ENCODE peak calls at places on chromosomes 3 and 15, in four cellular contexts. L is dorsolateral prefrontal cortex, S is LoVo, H is cardiac fibroblast. R is an unnamed sample.

GRCh38 chr15:76199106-76200082 is 111.9 kb downstream of the ETFA start:
- DNase-seq in L (peak; percentile 58), S (no peak), H (peak; percentile 93), R (peak; percentile 72)

GRCh38 chr3:180619723-180620122 is 17.8 kb downstream of the TTC14 start:
- DNase-seq in L (no peak), S (no peak), H (peak; percentile 14), R (peak; percentile 44)

GRCh38 chr3:115341208-115341607 is 194.1 kb upstream of the ZBTB20 start:
- DNase-seq in L (peak; percentile 45), S (peak; percentile 12), H (peak; percentile 76), R (peak; percentile 69)

GRCh38 chr15:80162059-80162554 is 9.3 kb downstream of the FAH start:
- DNase-seq in L (no peak), S (no peak), H (no peak), R (no peak)

GRCh38 chr3:172101107-172101506 is 61.7 kb downstream of the FNDC3B start:
- DNase-seq in L (no peak), S (no peak), H (no peak), R (no peak)

GRCh38 chr3:189025866-189026265 is 145.9 kb upstream of the TPRG1 start:
- DNase-seq in L (no peak), S (no peak), H (no peak), R (no peak)

GRCh38 chr15:70907784-70908471 is 15.3 kb downstream of the LRRC49 start:
- DNase-seq in L (no peak), S (no peak), H (no peak), R (no peak)

GRCh38 chr3:129106320-129106719 is 15.3 kb downstream of the RAB43 start:
- DNase-seq in L (no peak), S (no peak), H (no peak), R (no peak)

GRCh38 chr3:112512320-112512719 is 13.0 kb upstream of the BTLA start:
- DNase-seq in L (no peak), S (no peak), H (no peak), R (no peak)

GRCh38 chr3:13708301-13708700 is 159.4 kb downstream of the FBLN2 start:
- DNase-seq in L (peak; percentile 23), S (no peak), H (no peak), R (no peak)

GRCh38 chr3:73086071-73086494 is 24.6 kb downstream of the EBLN2 start:
- DNase-seq in L (no peak), S (peak; percentile 46), H (peak; percentile 64), R (peak; percentile 69)

GRCh38 chr3:172411478-172411947 is 36.7 kb downstream of the GHSR start:
- DNase-seq in L (no peak), S (no peak), H (no peak), R (no peak)

GRCh38 chr15:77974098-77974414 is 103.5 kb downstream of the TBC1D2B start:
- DNase-seq in L (peak; percentile 69), S (no peak), H (peak; percentile 42), R (peak; percentile 33)

GRCh38 chr15:42608767-42609488 is 33.5 kb downstream of the STARD9 start:
- DNase-seq in L (no peak), S (no peak), H (no peak), R (peak; percentile 32)

GRCh38 chr15:39720721-39721611 is 61.7 kb downstream of the FSIP1 start:
- DNase-seq in L (no peak), S (no peak), H (peak; percentile 31), R (no peak)

GRCh38 chr3:100047455-100048141 is 66.7 kb downstream of the FILIP1L start:
- DNase-seq in L (no peak), S (peak; percentile 77), H (peak; percentile 94), R (peak; percentile 70)

GRCh38 chr3:62538706-62539356 is 165.5 kb upstream of the FEZF2 start:
- DNase-seq in L (no peak), S (no peak), H (no peak), R (no peak)

GRCh38 chr3:31244929-31245817 is 287.6 kb upstream of the STT3B start:
- DNase-seq in L (no peak), S (no peak), H (peak; percentile 25), R (no peak)

GRCh38 chr3:46360904-46361303 is 7.0 kb downstream of the CCR2 start:
- DNase-seq in L (no peak), S (no peak), H (no peak), R (no peak)

GRCh38 chr3:67000006-67000405 is 1.9 kb downstream of the KBTBD8 start:
- DNase-seq in L (no peak), S (no peak), H (peak; percentile 87), R (no peak)

GRCh38 chr15:51403072-51403878 is 61.8 kb downstream of the GLDN start:
- DNase-seq in L (no peak), S (peak; percentile 16), H (peak; percentile 66), R (peak; percentile 66)

GRCh38 chr15:83410532-83410931 is 36.6 kb upstream of the SH3GL3 start:
- DNase-seq in L (no peak), S (no peak), H (no peak), R (no peak)

GRCh38 chr3:129383292-129383860 is 45.1 kb downstream of the EFCAB12 start:
- DNase-seq in L (peak; percentile 78), S (peak; percentile 58), H (peak; percentile 79), R (peak; percentile 90)

GRCh38 chr3:57004154-57004730 is 56.2 kb upstream of the SPATA12 start:
- DNase-seq in L (no peak), S (no peak), H (no peak), R (no peak)

GRCh38 chr3:188111002-188111584 is 42.9 kb upstream of the LPP start:
- DNase-seq in L (no peak), S (no peak), H (no peak), R (no peak)

GRCh38 chr15:85582719-85583089 is 202.3 kb downstream of the AKAP13 start:
- DNase-seq in L (no peak), S (no peak), H (peak; percentile 71), R (peak; percentile 95)

GRCh38 chr15:41105348-41106334 is 10.4 kb downstream of the INO80 start:
- DNase-seq in L (no peak), S (no peak), H (no peak), R (no peak)

GRCh38 chr15:69631978-69632377 is 179.4 kb downstream of the RPLP1 start:
- DNase-seq in L (no peak), S (no peak), H (no peak), R (no peak)

GRCh38 chr15:101563397-101563796 is 73.9 kb upstream of the PCSK6 start:
- DNase-seq in L (no peak), S (no peak), H (no peak), R (no peak)

GRCh38 chr15:100596792-100597191 is 5.2 kb downstream of the LINS1 start:
- DNase-seq in L (no peak), S (no peak), H (peak; percentile 38), R (no peak)

R was measured in dermis blood vessel endothelial cell.